ENCODE peak calls at places on chromosomes 3 and 15, in four cellular contexts. T is K562, N is IMR-90, R is HepG2. F is an unnamed sample.

GRCh38 chr3:81743096-81744025 is 18.1 kb downstream of the GBE1 start:
- DNase-seq in T (peak; percentile 80), N (peak; percentile 98), R (no peak), F (peak; percentile 92)

GRCh38 chr3:148162132-148162531 is 535.6 kb upstream of the AGTR1 start:
- DNase-seq in T (no peak), N (no peak), R (no peak), F (no peak)

GRCh38 chr15:25408929-25409328 is 29.9 kb downstream of the UBE3A start:
- DNase-seq in T (no peak), N (no peak), R (no peak), F (no peak)

GRCh38 chr15:52772766-52773165 is 17.4 kb downstream of the ONECUT1 start:
- DNase-seq in T (no peak), N (no peak), R (no peak), F (no peak)

GRCh38 chr3:15272431-15273196 is 59.8 kb downstream of the SH3BP5 start:
- DNase-seq in T (no peak), N (no peak), R (no peak), F (no peak)

GRCh38 chr3:149519912-149520311 is 45.4 kb downstream of the TM4SF4 start:
- DNase-seq in T (no peak), N (no peak), R (no peak), F (no peak)

GRCh38 chr3:60045686-60046085 is 995.9 kb upstream of the CFAP20DC start:
- DNase-seq in T (no peak), N (no peak), R (no peak), F (no peak)

GRCh38 chr3:10746001-10746400 is 70.0 kb upstream of the SLC6A11 start:
- DNase-seq in T (no peak), N (no peak), R (no peak), F (no peak)

GRCh38 chr15:97909291-97909891 is 51.1 kb upstream of the ARRDC4 start:
- DNase-seq in T (peak; percentile 76), N (peak; percentile 50), R (peak; percentile 33), F (peak; percentile 59)

GRCh38 chr3:153290278-153291015 is 128.4 kb downstream of the RAP2B start:
- DNase-seq in T (peak; percentile 54), N (no peak), R (no peak), F (peak; percentile 15)

GRCh38 chr3:153289334-153289808 is 127.3 kb downstream of the RAP2B start:
- DNase-seq in T (peak; percentile 80), N (peak; percentile 63), R (no peak), F (no peak)

GRCh38 chr3:153291052-153291689 is 129.1 kb downstream of the RAP2B start:
- DNase-seq in T (peak; percentile 67), N (no peak), R (peak; percentile 12), F (no peak)

GRCh38 chr3:153295906-153296305 is 133.9 kb downstream of the RAP2B start:
- DNase-seq in T (no peak), N (peak; percentile 77), R (no peak), F (no peak)

DNA sequence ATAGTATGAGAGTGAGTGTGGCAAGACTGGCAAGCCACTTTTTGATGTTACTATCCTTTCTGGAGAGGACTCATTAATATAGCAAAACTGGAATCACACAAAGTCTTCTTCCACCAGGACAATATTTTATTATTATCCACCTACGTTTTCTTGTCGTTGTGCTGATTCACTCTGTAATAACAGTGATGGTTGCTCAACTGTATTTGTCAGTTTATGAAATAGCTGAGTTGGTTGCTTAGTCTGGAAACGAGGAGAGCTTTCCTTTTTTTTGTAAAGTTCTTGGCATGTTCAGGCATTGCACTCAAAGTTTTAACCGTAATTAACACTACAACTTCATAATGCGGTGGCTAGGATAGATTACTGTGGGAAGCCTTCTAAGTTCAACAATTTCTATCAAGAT is 131.2 kb downstream of the RAP2B start:
- DNase-seq in T (no peak), N (peak; percentile 78), R (no peak), F (no peak)
- TF ChIP-seq MAZ in T (no peak), N (no peak), R (no peak), F (no peak)

GRCh38 chr3:191775451-191776233 is 314.7 kb downstream of the PYDC2 start:
- DNase-seq in T (no peak), N (no peak), R (no peak), F (peak; percentile 20)

DNA sequence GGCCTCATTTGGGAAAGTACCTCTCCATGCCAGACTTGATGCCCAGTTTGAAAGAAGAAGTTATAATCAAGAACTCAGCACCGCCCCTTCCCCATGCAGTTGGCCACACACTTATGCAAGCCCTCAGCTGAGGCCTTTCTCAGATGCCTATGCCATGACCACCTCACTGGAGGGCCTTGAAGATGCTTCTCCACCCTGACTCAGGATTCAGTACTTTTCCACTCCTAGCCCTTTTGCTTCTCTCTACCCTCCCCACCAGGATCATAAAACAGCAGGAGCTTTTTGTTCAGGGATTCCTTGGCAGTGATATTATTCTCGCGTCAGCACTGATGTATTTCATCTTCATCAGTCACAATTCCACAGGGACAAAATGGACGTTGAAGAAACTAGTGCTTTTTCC is 313.5 kb downstream of the PYDC2 start:
- DNase-seq in T (no peak), N (no peak), R (no peak), F (peak; percentile 81)
- TF ChIP-seq MAZ in T (no peak), N (no peak), R (no peak), F (no peak)

GRCh38 chr15:69434679-69435078 is 17.9 kb upstream of the RPLP1 start:
- DNase-seq in T (no peak), N (no peak), R (no peak), F (no peak)
- TF ChIP-seq MAZ in T (no peak), N (no peak), R (no peak), F (no peak)

GRCh38 chr3:127712461-127712860 is 39.7 kb downstream of the ABTB1 start:
- DNase-seq in T (no peak), N (no peak), R (no peak), F (no peak)

GRCh38 chr3:127714866-127715265 is 42.1 kb downstream of the ABTB1 start:
- DNase-seq in T (no peak), N (no peak), R (no peak), F (no peak)

GRCh38 chr3:127715541-127715940 is 42.8 kb downstream of the ABTB1 start:
- DNase-seq in T (no peak), N (no peak), R (no peak), F (no peak)

GRCh38 chr3:127712881-127713771 is 40.4 kb downstream of the ABTB1 start:
- DNase-seq in T (no peak), N (no peak), R (no peak), F (no peak)

DNA sequence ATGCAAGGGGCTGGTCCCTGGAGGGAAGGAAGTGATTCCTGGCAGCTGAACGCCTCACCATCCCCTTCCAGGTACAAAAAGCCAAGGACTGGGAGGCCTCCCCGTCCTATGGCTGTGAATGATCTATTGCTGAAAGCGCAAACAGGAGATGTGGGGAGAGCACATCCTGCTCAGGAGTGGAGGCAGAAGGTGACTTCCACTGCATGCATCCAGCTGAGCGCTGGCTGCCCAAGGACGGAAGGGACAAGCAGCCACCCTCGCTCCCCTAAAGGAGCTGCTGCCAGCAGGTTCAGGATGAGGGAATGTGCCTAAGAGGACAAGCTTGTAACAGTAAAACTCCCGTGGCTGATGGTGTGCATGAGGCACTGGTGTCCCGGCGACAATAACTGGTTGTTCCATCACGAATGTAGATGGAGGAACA is 41.4 kb downstream of the ABTB1 start:
- DNase-seq in T (no peak), N (no peak), R (no peak), F (no peak)
- TF ChIP-seq MAZ in T (no peak), N (no peak), R (no peak), F (no peak)

DNA sequence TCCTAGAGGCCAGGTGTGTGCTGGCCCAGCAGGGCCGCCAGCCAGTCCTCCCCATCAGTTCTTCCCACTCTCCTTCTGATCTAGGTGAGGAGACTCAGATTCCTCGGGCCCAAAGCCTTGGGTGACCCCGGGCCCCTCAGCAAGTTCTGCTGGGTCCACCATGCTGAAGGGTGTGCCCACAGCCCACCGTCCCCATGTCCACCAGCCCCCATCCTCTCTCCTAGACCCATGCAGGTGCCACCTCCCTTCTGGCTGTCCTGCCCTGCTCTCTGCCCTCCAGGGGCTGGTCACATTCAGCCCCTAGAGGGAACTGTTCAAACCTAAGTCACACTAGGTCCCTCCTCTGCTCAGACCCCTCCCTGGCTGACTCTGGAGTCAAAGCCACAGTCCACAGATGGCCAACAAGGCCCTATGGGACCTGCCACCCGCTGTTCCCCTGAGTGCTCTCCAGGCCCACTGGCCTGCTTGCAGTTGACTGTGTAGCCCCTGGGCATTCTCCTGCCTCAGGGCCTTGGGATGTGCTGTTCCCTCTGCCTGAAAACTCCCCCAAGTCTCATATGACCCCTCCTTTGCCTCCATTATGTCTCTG is 878 bp upstream of the TLR9 start:
- DNase-seq in T (no peak), N (no peak), R (no peak), F (no peak)
- TF ChIP-seq MAZ in T (no peak), N (no peak), R (no peak), F (no peak)

GRCh38 chr3:31227152-31227581 is 305.6 kb upstream of the STT3B start:
- DNase-seq in T (no peak), N (no peak), R (no peak), F (no peak)

GRCh38 chr3:31225923-31226322 is 306.8 kb upstream of the STT3B start:
- DNase-seq in T (no peak), N (no peak), R (no peak), F (no peak)

GRCh38 chr3:31224936-31225335 is 307.8 kb upstream of the STT3B start:
- DNase-seq in T (no peak), N (no peak), R (no peak), F (no peak)

GRCh38 chr3:31223278-31223677 is 309.4 kb upstream of the STT3B start:
- DNase-seq in T (no peak), N (no peak), R (no peak), F (no peak)

DNA sequence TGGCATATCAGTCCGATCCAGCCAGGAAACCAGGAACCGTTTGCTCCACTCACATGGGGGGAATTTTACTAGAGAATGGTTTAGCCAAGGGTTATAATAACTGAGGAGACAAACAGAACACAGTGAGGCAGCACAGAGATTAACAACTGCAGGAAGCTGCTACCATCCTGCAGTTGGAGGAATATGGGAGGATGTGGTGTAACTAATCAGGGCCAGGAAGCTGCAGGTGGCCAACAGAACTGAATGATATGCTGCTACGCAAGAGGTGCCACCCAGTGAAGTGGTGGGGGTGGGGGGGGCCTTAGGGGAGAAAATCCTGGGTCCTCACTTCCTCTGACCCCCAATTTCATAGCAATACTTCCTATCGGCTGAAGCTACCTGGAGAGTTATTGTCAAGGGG is 306.4 kb upstream of the STT3B start:
- DNase-seq in T (no peak), N (no peak), R (no peak), F (no peak)
- TF ChIP-seq MAZ in T (no peak), N (no peak), R (no peak), F (no peak)

GRCh38 chr3:33645060-33645841 is 72.8 kb downstream of the CLASP2 start:
- DNase-seq in T (no peak), N (peak; percentile 6), R (no peak), F (no peak)
- TF ChIP-seq MAZ in T (no peak), N (no peak), R (no peak), F (no peak)

DNA sequence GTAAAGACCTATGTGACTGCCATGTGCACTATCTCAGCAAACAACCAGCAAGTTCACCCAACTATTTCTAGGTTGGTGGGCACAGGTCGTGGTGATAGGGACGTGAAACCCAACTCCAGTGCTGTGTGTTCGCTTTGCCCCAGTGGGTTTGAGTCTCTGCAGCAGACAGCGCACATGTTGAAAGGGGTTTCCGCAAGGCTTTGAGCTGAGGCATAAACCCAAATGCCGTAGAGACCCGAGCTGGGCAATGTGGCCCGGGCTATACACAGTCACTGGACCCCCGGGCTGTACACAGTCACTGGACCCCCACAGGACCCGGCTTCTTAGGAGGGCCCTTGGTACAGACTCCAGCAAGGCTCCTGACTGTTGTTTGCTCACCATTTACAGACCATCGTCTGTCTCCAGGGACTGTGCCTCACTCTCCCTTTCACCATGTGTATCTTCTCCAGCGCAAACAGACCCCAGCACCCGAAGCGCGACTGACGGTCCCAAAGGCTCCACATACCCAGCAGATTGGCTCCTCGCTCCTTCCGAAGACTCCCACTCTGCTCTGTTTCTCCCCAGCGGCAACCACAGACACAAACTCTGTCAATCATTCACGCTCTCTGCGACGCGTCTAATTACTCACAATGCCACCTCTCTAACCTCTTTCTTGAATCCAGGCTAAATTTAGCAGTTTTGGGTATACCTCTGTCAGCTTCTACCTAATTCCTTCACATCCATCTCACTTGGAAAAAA is 31.2 kb downstream of the PCSK6 start:
- DNase-seq in T (no peak), N (no peak), R (no peak), F (no peak)
- TF ChIP-seq MAZ in T (no peak), N (no peak), R (no peak), F (no peak)